ENCODE peak calls at places on chromosomes 5 and 9, in four cellular contexts. F is stromal cell of bone marrow, I is caudate nucleus, A is amniotic stem cell. O is an unnamed sample.

GRCh38 chr5:73644385-73644963 is 18.5 kb downstream of the ARHGEF28 start:
- DNase-seq in F (no peak), I (no peak), A (no peak), O (no peak)

GRCh38 chr9:36721846-36722588 is 149.3 kb downstream of the MELK start:
- DNase-seq in F (no peak), I (no peak), A (no peak), O (no peak)

GRCh38 chr5:82018462-82018861 is 46.6 kb downstream of the ATG10 start:
- DNase-seq in F (no peak), I (no peak), A (no peak), O (no peak)

GRCh38 chr9:115158666-115159481 is 40.9 kb upstream of the TNC start:
- DNase-seq in F (peak; percentile 70), I (no peak), A (no peak), O (no peak)

GRCh38 chr9:123686849-123687233 is 243.1 kb downstream of the DENND1A start:
- DNase-seq in F (no peak), I (no peak), A (no peak), O (no peak)

GRCh38 chr5:1199340-1199648 is 2.1 kb upstream of the SLC6A19 start:
- DNase-seq in F (no peak), I (no peak), A (no peak), O (no peak)

GRCh38 chr5:64972591-64972990 is 203.9 kb downstream of the CWC27 start:
- DNase-seq in F (no peak), I (no peak), A (no peak), O (no peak)

GRCh38 chr5:42887575-42887974 is 75.9 kb upstream of the SELENOP start:
- DNase-seq in F (no peak), I (no peak), A (no peak), O (no peak)

GRCh38 chr9:7313389-7313788 is 486.2 kb downstream of the DMAC1 start:
- DNase-seq in F (no peak), I (no peak), A (no peak), O (no peak)

GRCh38 chr9:121271368-121272351 is 3.7 kb downstream of the GSN start:
- DNase-seq in F (peak; percentile 84), I (no peak), A (no peak), O (no peak)

GRCh38 chr5:65076251-65076869 is 307.6 kb downstream of the CWC27 start:
- DNase-seq in F (peak; percentile 69), I (no peak), A (no peak), O (peak; percentile 16)

GRCh38 chr9:2403701-2404100 is 217.9 kb upstream of the VLDLR start:
- DNase-seq in F (no peak), I (no peak), A (no peak), O (no peak)

GRCh38 chr9:95505676-95506437 is 10.9 kb downstream of the PTCH1 start:
- DNase-seq in F (no peak), I (peak; percentile 30), A (no peak), O (no peak)

GRCh38 chr9:114869845-114870244 is 60.5 kb downstream of the TNFSF8 start:
- DNase-seq in F (no peak), I (no peak), A (no peak), O (no peak)

GRCh38 chr5:138597660-138598400 is 22.6 kb upstream of the HSPA9 start:
- DNase-seq in F (peak; percentile 14), I (no peak), A (no peak), O (no peak)

GRCh38 chr5:82164109-82164956 is 113.8 kb downstream of the RPS23 start:
- DNase-seq in F (peak; percentile 59), I (no peak), A (peak; percentile 53), O (no peak)

GRCh38 chr5:116045821-116046220 is 13.5 kb downstream of the ARL14EPL start:
- DNase-seq in F (no peak), I (no peak), A (no peak), O (no peak)

GRCh38 chr9:126856326-126856877 is 4.0 kb upstream of the ZBTB34 start:
- DNase-seq in F (no peak), I (no peak), A (no peak), O (no peak)

GRCh38 chr9:29176231-29176630 is 1603.0 kb upstream of the C9orf72 start:
- DNase-seq in F (no peak), I (no peak), A (no peak), O (no peak)

GRCh38 chr9:78325343-78325742 is 28.4 kb downstream of the PSAT1 start:
- DNase-seq in F (no peak), I (peak; percentile 66), A (no peak), O (peak; percentile 20)

GRCh38 chr9:104835163-104835562 is 71.2 kb downstream of the NIPSNAP3B start:
- DNase-seq in F (no peak), I (no peak), A (no peak), O (no peak)

GRCh38 chr9:76023715-76024195 is 133.3 kb downstream of the PCSK5 start:
- DNase-seq in F (no peak), I (no peak), A (no peak), O (no peak)

O was measured in AG09319.